ENCODE peak calls at places on chromosomes 11 and 22, in nine cellular contexts. Q, T, K, B, V, J, O, U and D are unnamed samples.

GRCh38 chr22:21754523-21755128 is 19.0 kb upstream of the YPEL1 start:
- DNase-seq in U (no peak), B (no peak), Q (peak), O (no peak), J (no peak), T (no peak), K (no peak), V (no peak), D (no peak)

GRCh38 chr22:39241632-39242388 is 3.0 kb downstream of the PDGFB start:
- DNase-seq in T (peak), K (no peak), V (no peak), Q (no peak), O (peak), J (no peak), B (no peak), U (no peak), D (peak)

GRCh38 chr11:33376331-33377099 is 119.3 kb downstream of the HIPK3 start:
- DNase-seq in B (no peak), K (no peak), U (no peak), V (no peak), Q (peak), O (no peak), J (no peak), T (peak), D (peak)

GRCh38 chr11:2480874-2481220 is 36.0 kb downstream of the KCNQ1 start:
- DNase-seq in T (no peak), J (no peak), B (no peak), O (no peak), U (no peak), V (no peak), K (no peak), Q (no peak), D (no peak)

GRCh38 chr22:50401907-50402306 is 58.8 kb downstream of the PPP6R2 start:
- DNase-seq in O (no peak), Q (no peak), T (no peak), J (no peak), U (no peak), V (no peak), B (no peak), K (no peak), D (no peak)

GRCh38 chr11:66856496-66857233 is at the start of gene LRFN4:
- DNase-seq in U (no peak), V (peak), Q (no peak), T (no peak), B (no peak), K (no peak), J (peak), O (peak), D (peak)

GRCh38 chr11:12220305-12220704 is 109.9 kb downstream of the MICAL2 start:
- DNase-seq in J (no peak), O (no peak), V (no peak), Q (no peak), B (no peak), K (peak), T (no peak), U (no peak), D (no peak)

GRCh38 chr22:46542011-46542985 is 4.9 kb upstream of the CELSR1 start:
- DNase-seq in J (peak), B (peak), O (peak), T (peak), K (peak), Q (peak), U (peak), V (peak), D (peak)

GRCh38 chr11:66809592-66809991 is 33.6 kb upstream of the RCE1 start:
- DNase-seq in K (no peak), J (no peak), B (no peak), O (no peak), U (no peak), V (no peak), Q (no peak), T (no peak), D (no peak)

GRCh38 chr22:23002612-23003180 is 67.6 kb upstream of the GNAZ start:
- DNase-seq in O (no peak), J (no peak), U (no peak), Q (no peak), T (no peak), V (no peak), K (no peak), B (no peak), D (no peak)

GRCh38 chr11:60625262-60625661 is 74.2 kb upstream of the MS4A8 start:
- DNase-seq in U (peak), Q (peak), K (peak), O (no peak), T (peak), V (no peak), B (no peak), J (peak), D (peak)

GRCh38 chr11:9956483-9956882 is 292.6 kb downstream of the SWAP70 start:
- DNase-seq in B (no peak), J (no peak), Q (no peak), V (no peak), T (no peak), K (no peak), O (no peak), U (no peak), D (no peak)

GRCh38 chr11:2131371-2132228 is 7.6 kb downstream of the IGF2 start:
- DNase-seq in V (no peak), J (no peak), O (no peak), U (no peak), B (no peak), K (no peak), T (no peak), Q (no peak), D (no peak)

GRCh38 chr11:64747961-64748715 is 4.2 kb upstream of the RASGRP2 start:
- DNase-seq in B (no peak), Q (no peak), T (no peak), O (no peak), V (no peak), U (no peak), K (no peak), J (no peak), D (no peak)

GRCh38 chr22:27504854-27505253 is 296.7 kb downstream of the MN1 start:
- DNase-seq in T (no peak), U (no peak), J (no peak), V (no peak), O (no peak), B (no peak), Q (no peak), K (no peak), D (no peak)

GRCh38 chr11:110069158-110069737 is 23.9 kb upstream of the ZC3H12C start:
- DNase-seq in T (peak), J (no peak), V (no peak), Q (peak), U (no peak), K (peak), B (peak), O (no peak), D (no peak)

GRCh38 chr22:29713156-29713715 is 6.6 kb upstream of the CABP7 start:
- DNase-seq in O (no peak), Q (no peak), K (no peak), T (no peak), J (no peak), U (no peak), B (no peak), V (no peak), D (no peak)

GRCh38 chr11:6612816-6613136 is 760 bp upstream of the TAF10 start:
- DNase-seq in K (no peak), U (no peak), T (no peak), O (peak), J (no peak), Q (no peak), B (no peak), V (no peak), D (no peak)

GRCh38 chr11:126917531-126918204 is 82.9 kb downstream of the KIRREL3 start:
- DNase-seq in B (peak), O (no peak), Q (no peak), T (peak), K (no peak), V (no peak), U (peak), J (peak), D (no peak)

GRCh38 chr22:26724414-26724813 is 67.0 kb downstream of the MIAT start:
- DNase-seq in J (no peak), V (no peak), O (no peak), T (no peak), K (no peak), Q (no peak), U (no peak), B (no peak), D (no peak)

GRCh38 chr11:14029971-14030531 is 67.5 kb downstream of the SPON1 start:
- DNase-seq in T (peak), V (no peak), J (peak), O (no peak), B (no peak), U (no peak), K (no peak), Q (no peak), D (peak)

GRCh38 chr11:10155793-10156490 is 138.1 kb downstream of the SBF2 start:
- DNase-seq in J (no peak), O (no peak), Q (peak), U (no peak), T (no peak), K (no peak), B (no peak), V (no peak), D (no peak)

GRCh38 chr22:37776639-37777005 is 31.1 kb upstream of the GCAT start:
- DNase-seq in O (no peak), T (no peak), Q (no peak), J (no peak), K (no peak), V (no peak), B (no peak), U (no peak), D (no peak)